ENCODE peak calls at places on chromosomes 5 and 9, in eight cellular contexts. D, E, V, O, Q, S, I and H are unnamed samples.
A peak's percentile ranks its signal among the peaks of the same experiment; 100 is the strongest.

GRCh38 chr9:135199489-135199888 is 112.0 kb downstream of the OLFM1 start:
- DNase-seq in D (no peak), E (no peak), V (no peak), O (no peak), Q (no peak), S (no peak), I (no peak), H (no peak)

GRCh38 chr5:61623401-61624069 is 291.5 kb downstream of the ZSWIM6 start:
- DNase-seq in D (no peak), E (no peak), V (no peak), O (no peak), Q (no peak), S (no peak), I (no peak), H (no peak)

GRCh38 chr5:158755971-158756370 is 343.7 kb downstream of the EBF1 start:
- DNase-seq in D (no peak), E (no peak), V (no peak), O (no peak), Q (peak; percentile 81), S (no peak), I (no peak), H (peak; percentile 81)

GRCh38 chr9:136088939-136089696 is 6.0 kb downstream of the NACC2 start:
- DNase-seq in D (no peak), E (no peak), V (no peak), O (no peak), Q (no peak), S (peak; percentile 77), I (no peak), H (no peak)

GRCh38 chr5:108707145-108707544 is 40.6 kb upstream of the FER start:
- DNase-seq in D (no peak), E (no peak), V (no peak), O (no peak), Q (no peak), S (no peak), I (no peak), H (no peak)

GRCh38 chr9:77177894-77178794 is 810 bp downstream of the VPS13A start:
- DNase-seq in D (no peak), E (peak; percentile 31), V (peak; percentile 64), O (peak; percentile 33), Q (peak; percentile 14), S (peak; percentile 89), I (peak; percentile 53), H (peak; percentile 29)

GRCh38 chr9:115250646-115251045 is 132.7 kb upstream of the TNC start:
- DNase-seq in D (peak; percentile 94), E (peak; percentile 98), V (no peak), O (no peak), Q (peak; percentile 88), S (no peak), I (no peak), H (peak; percentile 96)

GRCh38 chr9:131731237-131731995 is 8.5 kb downstream of the RAPGEF1 start:
- DNase-seq in D (no peak), E (peak; percentile 58), V (no peak), O (no peak), Q (peak; percentile 42), S (no peak), I (no peak), H (no peak)

GRCh38 chr5:134240421-134240962 is 14.6 kb upstream of the PPP2CA start:
- DNase-seq in D (no peak), E (peak; percentile 90), V (no peak), O (no peak), Q (peak; percentile 67), S (no peak), I (no peak), H (peak; percentile 63)

GRCh38 chr9:135980926-135981630 is 19.9 kb upstream of the UBAC1 start:
- DNase-seq in D (no peak), E (no peak), V (no peak), O (no peak), Q (no peak), S (no peak), I (no peak), H (no peak)

GRCh38 chr9:7894231-7894630 is 94.7 kb upstream of the DMAC1 start:
- DNase-seq in D (no peak), E (no peak), V (no peak), O (no peak), Q (no peak), S (no peak), I (no peak), H (no peak)

GRCh38 chr9:41229408-41230401 is 40.6 kb upstream of the ZNG1F start:
- DNase-seq in D (no peak), E (peak; percentile 36), V (peak; percentile 53), O (no peak), Q (peak; percentile 24), S (peak; percentile 81), I (no peak), H (peak; percentile 14)

GRCh38 chr9:87250205-87250604 is 247.5 kb upstream of the DAPK1 start:
- DNase-seq in D (no peak), E (no peak), V (no peak), O (no peak), Q (no peak), S (no peak), I (no peak), H (no peak)

DNA sequence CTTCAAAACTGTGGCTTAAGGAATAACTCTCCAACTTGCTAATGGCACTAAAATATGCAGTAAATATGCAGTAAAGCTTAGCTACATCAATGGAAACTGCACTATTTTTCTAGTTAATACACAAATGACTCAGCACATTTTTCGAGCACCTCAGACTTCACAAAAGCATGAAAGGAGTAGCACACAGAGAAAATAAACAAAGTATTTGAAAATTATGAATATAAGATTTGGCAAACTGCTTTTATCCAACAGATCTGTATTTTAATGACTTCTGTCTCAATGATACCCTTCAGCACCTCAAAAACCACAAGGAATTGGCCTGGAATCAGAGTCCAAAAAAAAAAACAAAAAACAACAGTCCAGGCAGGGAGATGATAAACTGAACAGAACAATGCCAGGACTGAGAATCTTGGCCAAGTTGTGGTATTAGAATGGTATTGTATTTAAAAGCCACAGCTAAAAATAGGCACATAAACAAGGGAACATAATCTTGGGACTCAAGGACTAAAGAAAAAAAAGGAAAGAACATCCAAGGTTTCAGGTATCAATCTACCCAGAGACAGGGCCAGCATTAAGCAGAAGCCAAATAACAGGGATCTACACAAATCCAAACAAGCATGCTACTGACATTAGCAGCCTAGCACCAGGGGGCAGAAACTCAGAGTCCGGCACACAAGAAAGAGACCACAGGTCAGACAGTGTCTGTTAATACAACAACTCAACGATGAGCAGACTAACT is 21.4 kb downstream of the TMEM245 start:
- DNase-seq in D (no peak), E (peak; percentile 65), V (no peak), O (no peak), Q (peak; percentile 85), S (no peak), I (no peak), H (peak; percentile 95)
- TF ChIP-seq CTCF in D (peak; percentile 34), E (peak; percentile 39), V (peak; percentile 20), O (no peak), Q (peak; percentile 47), S (no peak), I (no peak), H (peak; percentile 39)

DNA sequence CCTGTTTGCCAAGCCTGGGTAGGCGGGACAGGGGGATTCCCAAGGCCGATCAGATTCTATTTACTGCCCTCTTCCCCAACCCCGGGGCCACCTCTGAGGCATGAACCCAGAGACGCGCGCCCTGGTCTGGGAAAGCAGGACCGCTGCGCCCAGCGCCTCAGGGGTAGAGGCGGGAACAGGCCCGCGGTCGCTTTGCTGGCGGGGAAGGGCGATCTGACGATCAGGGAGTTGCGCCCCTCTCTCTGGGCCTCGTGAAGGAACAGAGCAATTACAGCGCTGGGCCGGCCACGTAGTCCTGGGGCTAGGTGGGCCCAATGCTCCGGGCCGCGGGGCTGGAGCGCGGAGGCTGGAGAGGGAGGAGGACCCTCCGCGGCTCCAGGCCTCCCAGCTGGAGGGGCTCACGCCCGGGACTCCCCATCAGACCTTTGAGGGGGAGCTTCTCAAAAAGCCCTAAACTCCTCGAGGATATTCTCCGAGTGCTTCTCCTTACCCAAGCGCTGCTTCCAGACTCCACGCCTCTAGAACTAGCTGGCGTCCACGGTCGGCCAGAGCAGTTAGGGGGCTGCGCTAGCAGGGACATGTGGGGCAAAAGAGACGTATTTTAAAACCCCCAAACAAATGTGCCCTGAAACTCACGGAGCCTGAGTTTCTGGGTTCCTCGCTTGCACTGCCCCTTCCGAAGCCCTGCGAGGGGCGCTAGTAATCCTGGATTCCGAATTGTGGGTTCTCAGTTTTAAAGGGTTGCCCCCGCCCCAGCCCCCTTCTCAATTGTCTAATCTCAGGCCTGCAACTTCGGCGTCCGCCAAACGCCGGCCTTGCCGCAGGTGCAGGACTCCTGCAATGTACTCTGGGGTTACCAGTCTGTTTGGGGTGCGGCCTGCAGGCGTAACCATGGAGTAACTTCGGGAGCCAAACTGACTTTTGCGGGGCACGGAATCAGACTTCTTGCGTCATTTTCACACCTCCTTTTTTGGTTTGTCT is 57.6 kb downstream of the TMEM174 start:
- DNase-seq in D (no peak), E (no peak), V (no peak), O (no peak), Q (no peak), S (no peak), I (no peak), H (no peak)
- H3K4me3 ChIP-seq in D (no peak overlapping the region), E (no peak overlapping the region), V (no peak overlapping the region), O (no peak overlapping the region), Q (no peak overlapping the region), S (no peak overlapping the region), I (no peak overlapping the region), H (no peak overlapping the region)

DNA sequence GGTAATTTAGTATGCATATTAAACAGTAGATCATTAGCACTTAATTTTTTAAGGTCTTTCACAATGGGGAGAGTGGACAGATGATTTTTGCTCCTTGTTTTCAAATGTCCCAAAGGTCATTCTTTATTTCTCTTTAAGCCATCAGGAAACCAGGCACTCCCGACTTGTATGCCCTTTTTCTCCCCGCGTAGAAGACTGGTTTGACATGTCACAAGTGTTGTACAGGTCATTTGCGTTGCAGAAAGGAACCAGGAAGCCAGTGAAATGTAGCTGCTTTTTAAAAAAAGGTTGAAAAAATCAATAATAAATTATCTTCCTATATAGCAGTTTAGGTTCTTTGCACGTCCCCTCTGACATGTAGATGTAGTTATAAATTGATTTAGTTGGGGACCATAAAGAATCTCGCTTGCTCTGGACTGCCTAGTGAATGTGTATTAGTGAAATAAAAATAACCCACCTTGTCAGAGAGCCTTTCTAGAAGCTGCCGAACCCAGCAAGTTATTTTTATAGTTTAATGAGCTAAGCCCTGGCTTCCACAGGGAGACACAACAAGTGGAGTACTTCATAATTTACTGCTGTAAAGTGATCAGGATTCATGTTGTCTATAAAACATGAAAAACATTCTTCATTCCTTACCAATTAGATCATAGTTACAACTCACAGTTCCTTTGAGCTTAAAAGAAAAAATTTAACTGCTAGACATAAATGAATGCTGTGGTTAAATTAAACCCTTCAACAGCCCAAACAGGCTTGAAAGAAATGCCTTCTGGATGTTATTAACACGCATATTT is 404.5 kb downstream of the CSNK1G3 start:
- DNase-seq in D (peak; percentile 95), E (peak; percentile 65), V (no peak), O (no peak), Q (peak; percentile 58), S (no peak), I (no peak), H (peak; percentile 30)
- TF ChIP-seq CTCF in D (no peak), E (no peak), V (no peak), O (no peak), Q (no peak), S (no peak), I (no peak), H (no peak)

DNA sequence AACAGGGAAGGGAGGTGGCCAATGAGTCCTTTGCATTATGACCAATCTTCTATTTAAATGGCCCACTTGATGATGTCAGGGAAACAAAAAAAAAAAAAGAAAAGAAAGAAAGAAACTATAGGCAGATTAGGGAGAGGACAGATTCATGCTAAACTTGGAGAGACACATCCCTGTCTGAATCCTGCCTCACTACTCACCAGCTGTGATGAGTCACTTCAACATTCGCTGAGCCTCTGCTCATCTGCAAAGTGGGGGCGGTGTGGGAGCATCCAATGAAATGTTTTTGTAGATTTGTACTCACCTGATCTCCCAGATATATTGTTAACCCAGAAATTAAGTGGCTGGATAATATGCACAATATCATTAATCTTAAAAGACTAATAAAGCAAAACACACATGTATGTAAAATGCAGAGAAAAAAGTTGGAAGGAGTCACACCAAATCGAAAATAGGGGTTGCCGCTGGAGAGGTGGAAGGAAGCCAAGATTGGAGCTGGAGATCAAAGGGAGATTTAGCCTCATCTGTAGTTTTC is 17.1 kb upstream of the ERGIC1 start:
- DNase-seq in D (no peak), E (peak; percentile 93), V (no peak), O (no peak), Q (peak; percentile 94), S (no peak), I (no peak), H (no peak)
- H3K4me3 ChIP-seq in D (no peak overlapping the region), E (no peak overlapping the region), V (no peak overlapping the region), O (no peak overlapping the region), Q (no peak overlapping the region), S (no peak overlapping the region), I (no peak overlapping the region), H (no peak overlapping the region)